ENCODE peak calls at places on chromosomes 4 and X, in seven cellular contexts. C is astrocyte, E is A549, G is fibroblast of lung, U is endothelial cell of umbilical vein, M is PC-3, R is MM.1S. K is an unnamed sample.

GRCh38 chr4:166635367-166635766 is 598.9 kb downstream of the SPOCK3 start:
- DNase-seq in C (no peak), E (no peak), G (no peak), U (no peak), M (no peak), R (no peak), K (no peak)

GRCh38 chr4:65943076-65943475 is 272.8 kb upstream of the EPHA5 start:
- DNase-seq in C (peak; percentile 89), E (peak; percentile 69), G (peak; percentile 91), U (peak; percentile 56), M (peak; percentile 96), R (no peak), K (peak; percentile 0)

GRCh38 chr4:113141901-113142346 is 92.5 kb downstream of the ANK2 start:
- DNase-seq in C (peak; percentile 91), E (peak; percentile 30), G (peak; percentile 93), U (no peak), M (peak; percentile 87), R (no peak), K (no peak)

GRCh38 chrX:41381685-41382084 is 47.7 kb downstream of the DDX3X start:
- DNase-seq in C (peak; percentile 68), E (peak; percentile 93), G (peak; percentile 69), U (peak; percentile 56), M (peak; percentile 90), R (no peak), K (no peak)

GRCh38 chr4:10106421-10107039 is 10.1 kb downstream of the WDR1 start:
- DNase-seq in C (peak; percentile 97), E (peak; percentile 72), G (peak; percentile 98), U (peak; percentile 90), M (peak; percentile 93), R (no peak), K (peak; percentile 81)

GRCh38 chr4:186725422-186726149 is 1.9 kb upstream of the FAT1 start:
- DNase-seq in C (peak; percentile 80), E (peak; percentile 86), G (peak; percentile 87), U (peak; percentile 43), M (peak; percentile 72), R (peak; percentile 77), K (no peak)

GRCh38 chr4:167428172-167428571 is 193.9 kb upstream of the SPOCK3 start:
- DNase-seq in C (peak; percentile 2), E (no peak), G (peak; percentile 2), U (no peak), M (no peak), R (no peak), K (no peak)

GRCh38 chr4:176153124-176153523 is 42.3 kb downstream of the SPATA4 start:
- DNase-seq in C (no peak), E (no peak), G (no peak), U (no peak), M (no peak), R (no peak), K (no peak)

GRCh38 chr4:165326831-165327210 is 648 bp upstream of the MSMO1 start:
- DNase-seq in C (no peak), E (no peak), G (no peak), U (no peak), M (peak; percentile 14), R (peak; percentile 36), K (no peak)

GRCh38 chrX:76555816-76556215 is 128.3 kb downstream of the MAGEE1 start:
- DNase-seq in C (no peak), E (peak; percentile 68), G (peak; percentile 7), U (peak; percentile 19), M (peak; percentile 62), R (peak; percentile 73), K (no peak)

GRCh38 chr4:137307806-137308205 is 224.5 kb downstream of the PCDH18 start:
- DNase-seq in C (peak; percentile 76), E (no peak), G (peak; percentile 84), U (no peak), M (peak; percentile 33), R (no peak), K (no peak)
- H3K4me2 ChIP-seq in C (peak overlapping the region; percentile 69), E (no peak overlapping the region), G (peak overlapping the region; percentile 38), U (no peak overlapping the region), M (no peak overlapping the region), R (no peak overlapping the region), K (no peak overlapping the region)

DNA sequence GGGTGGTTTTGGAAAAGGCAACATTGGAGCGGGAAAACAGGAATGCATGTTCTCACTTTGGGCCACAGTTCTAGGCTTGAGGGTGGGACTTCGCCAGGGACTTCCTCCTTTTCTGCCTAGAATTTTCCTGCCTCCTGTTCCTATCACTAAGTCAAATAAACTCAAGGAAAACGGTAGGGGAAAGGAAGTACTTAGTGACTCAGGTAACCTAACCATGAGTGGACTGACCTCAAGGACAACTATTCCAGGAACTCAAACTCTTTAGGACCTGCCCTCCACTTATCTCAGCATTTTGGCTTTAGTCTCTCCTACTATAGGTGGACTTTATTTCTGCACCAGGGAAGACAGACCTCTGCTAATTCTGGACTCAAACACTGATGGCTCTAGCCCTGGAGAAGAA is 281.7 kb downstream of the ZNF674 start:
- DNase-seq in C (no peak), E (peak; percentile 17), G (peak; percentile 32), U (no peak), M (peak; percentile 88), R (no peak), K (no peak)
- H3K4me2 ChIP-seq in C (no peak overlapping the region), E (no peak overlapping the region), G (no peak overlapping the region), U (no peak overlapping the region), M (peak overlapping the region; percentile 19), R (no peak overlapping the region), K (no peak overlapping the region)

GRCh38 chr4:138399041-138399440 is 156.9 kb upstream of the SLC7A11 start:
- DNase-seq in C (no peak), E (no peak), G (no peak), U (peak; percentile 74), M (no peak), R (no peak), K (no peak)

GRCh38 chr4:138400528-138400927 is 158.4 kb upstream of the SLC7A11 start:
- DNase-seq in C (no peak), E (no peak), G (no peak), U (no peak), M (no peak), R (no peak), K (no peak)

GRCh38 chr4:138401330-138401729 is 159.2 kb upstream of the SLC7A11 start:
- DNase-seq in C (no peak), E (no peak), G (no peak), U (peak; percentile 11), M (no peak), R (no peak), K (no peak)

GRCh38 chr4:138392751-138393308 is 150.7 kb upstream of the SLC7A11 start:
- DNase-seq in C (no peak), E (no peak), G (no peak), U (no peak), M (no peak), R (no peak), K (no peak)

GRCh38 chr4:138398297-138398696 is 156.1 kb upstream of the SLC7A11 start:
- DNase-seq in C (no peak), E (no peak), G (no peak), U (peak; percentile 54), M (no peak), R (no peak), K (no peak)
- H3K4me2 ChIP-seq in C (no peak overlapping the region), E (no peak overlapping the region), G (no peak overlapping the region), U (peak overlapping the region; percentile 32), M (no peak overlapping the region), R (no peak overlapping the region), K (no peak overlapping the region)

GRCh38 chr4:128782076-128782715 is 27.3 kb upstream of the JADE1 start:
- DNase-seq in C (peak; percentile 51), E (peak; percentile 38), G (peak; percentile 61), U (no peak), M (peak; percentile 33), R (no peak), K (no peak)
- H3K4me2 ChIP-seq in C (no peak overlapping the region), E (no peak overlapping the region), G (no peak overlapping the region), U (no peak overlapping the region), M (no peak overlapping the region), R (no peak overlapping the region), K (no peak overlapping the region)

DNA sequence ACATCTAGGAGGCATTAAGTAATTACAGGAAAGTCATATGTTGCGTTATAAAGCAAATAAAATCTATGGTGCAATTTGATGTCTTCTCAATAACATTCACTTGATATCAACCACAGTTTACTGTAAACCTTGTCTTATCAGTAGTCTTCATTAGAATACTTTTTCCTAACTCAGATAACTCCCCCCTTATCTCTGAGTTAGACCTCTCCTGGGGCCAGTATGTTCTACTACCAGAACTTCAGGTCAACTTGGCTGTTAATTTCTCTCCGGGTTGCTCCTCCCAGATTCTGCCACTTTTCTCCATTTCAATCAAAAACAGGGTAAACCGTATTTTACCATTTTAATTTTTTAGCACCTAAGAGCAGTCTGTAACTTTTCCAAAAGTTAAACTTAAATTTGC is 50.0 kb downstream of the KDR start:
- DNase-seq in C (no peak), E (no peak), G (no peak), U (no peak), M (no peak), R (no peak), K (no peak)
- H3K4me2 ChIP-seq in C (peak overlapping the region; percentile 29), E (no peak overlapping the region), G (no peak overlapping the region), U (no peak overlapping the region), M (no peak overlapping the region), R (peak overlapping the region; percentile 42), K (no peak overlapping the region)

GRCh38 chr4:40303751-40304150 is 31.4 kb upstream of the CHRNA9 start:
- DNase-seq in C (no peak), E (no peak), G (no peak), U (no peak), M (no peak), R (no peak), K (no peak)

GRCh38 chr4:40299126-40299525 is 36.0 kb upstream of the CHRNA9 start:
- DNase-seq in C (no peak), E (no peak), G (no peak), U (no peak), M (no peak), R (no peak), K (no peak)

GRCh38 chr4:40299704-40300336 is 35.3 kb upstream of the CHRNA9 start:
- DNase-seq in C (no peak), E (peak; percentile 32), G (no peak), U (no peak), M (peak; percentile 47), R (no peak), K (no peak)

GRCh38 chr4:40300371-40301162 is 34.6 kb upstream of the CHRNA9 start:
- DNase-seq in C (no peak), E (no peak), G (no peak), U (no peak), M (no peak), R (no peak), K (no peak)

GRCh38 chr4:40301592-40301991 is 33.5 kb upstream of the CHRNA9 start:
- DNase-seq in C (no peak), E (no peak), G (no peak), U (no peak), M (no peak), R (peak; percentile 98), K (no peak)
- H3K4me2 ChIP-seq in C (no peak overlapping the region), E (no peak overlapping the region), G (no peak overlapping the region), U (no peak overlapping the region), M (no peak overlapping the region), R (peak overlapping the region; percentile 62), K (no peak overlapping the region)

K was measured in keratinocyte.